ENCODE peak calls at places on chromosomes 16 and 17, in nine cellular contexts. P, D, C, S, L, T, M, F and R are unnamed samples.

GRCh38 chr16:80824623-80825364 is 20.4 kb upstream of the CDYL2 start:
- DNase-seq in L (no peak), D (peak), M (peak), F (no peak), S (no peak), P (peak), C (no peak), T (no peak), R (no peak)

GRCh38 chr17:48871035-48871550 is 21.5 kb upstream of the ATP5MC1 start:
- DNase-seq in L (no peak), D (no peak), M (no peak), C (no peak), F (no peak), T (no peak), S (no peak), P (no peak), R (no peak)

GRCh38 chr17:31787857-31788570 is 71.0 kb downstream of the COPRS start:
- DNase-seq in T (peak), L (no peak), M (peak), C (peak), S (no peak), P (peak), D (peak), F (no peak), R (peak)

GRCh38 chr17:63531022-63531965 is 8.1 kb downstream of the KCNH6 start:
- DNase-seq in D (no peak), M (peak), F (peak), P (no peak), T (no peak), S (no peak), C (no peak), L (peak), R (no peak)

GRCh38 chr17:76497979-76498885 is 3.0 kb downstream of the RHBDF2 start:
- DNase-seq in D (peak), P (peak), C (peak), M (peak), F (peak), S (peak), L (peak), T (peak), R (no peak)

GRCh38 chr17:3685174-3685812 is 10.7 kb downstream of the P2RX5 start:
- DNase-seq in D (no peak), S (no peak), P (no peak), C (no peak), F (peak), M (no peak), L (no peak), T (no peak), R (no peak)

GRCh38 chr16:12260647-12261262 is 284.2 kb downstream of the SNX29 start:
- DNase-seq in T (no peak), C (no peak), P (peak), L (no peak), S (peak), F (no peak), D (peak), M (no peak), R (no peak)

GRCh38 chr16:85746431-85747227 is 4.3 kb downstream of the C16orf74 start:
- DNase-seq in T (no peak), C (no peak), L (no peak), F (no peak), D (peak), S (no peak), M (peak), P (peak), R (no peak)

GRCh38 chr16:74448990-74449389 is 27.7 kb upstream of the CLEC18B start:
- DNase-seq in C (peak), L (no peak), D (peak), P (peak), T (peak), F (peak), M (peak), S (peak), R (no peak)

GRCh38 chr17:19333132-19333440 is 29.4 kb downstream of the B9D1 start:
- DNase-seq in M (no peak), P (no peak), F (no peak), S (no peak), T (no peak), L (no peak), D (no peak), C (no peak), R (no peak)

GRCh38 chr17:32487460-32488176 is 825 bp downstream of the CDK5R1 start:
- DNase-seq in T (no peak), F (peak), L (peak), M (no peak), D (no peak), S (no peak), C (no peak), P (peak), R (no peak)

GRCh38 chr16:1929578-1930337 is 11.5 kb upstream of the HS3ST6 start:
- DNase-seq in C (peak), P (peak), L (peak), M (peak), S (peak), T (peak), F (peak), D (peak), R (peak)

GRCh38 chr16:85365120-85365519 is 248.0 kb upstream of the GSE1 start:
- DNase-seq in M (no peak), P (no peak), S (no peak), L (no peak), T (no peak), D (no peak), F (no peak), C (no peak), R (no peak)

GRCh38 chr16:75267631-75268264 is 16.3 kb upstream of the BCAR1 start:
- DNase-seq in P (peak), D (peak), C (peak), L (peak), F (peak), S (peak), M (no peak), T (no peak), R (no peak)

GRCh38 chr16:76598498-76598897 is 321.3 kb downstream of the CNTNAP4 start:
- DNase-seq in M (no peak), L (no peak), S (no peak), D (no peak), P (no peak), C (no peak), T (no peak), F (no peak), R (no peak)

GRCh38 chr17:36089888-36090836 is at the start of gene CCL3:
- DNase-seq in L (no peak), S (peak), F (no peak), C (no peak), P (peak), T (no peak), M (no peak), D (no peak), R (no peak)

GRCh38 chr17:35088647-35088910 is 25.1 kb upstream of the RFFL start:
- DNase-seq in D (no peak), L (no peak), C (peak), T (no peak), F (no peak), P (no peak), M (no peak), S (no peak), R (no peak)

GRCh38 chr17:42282478-42283080 is 5.7 kb upstream of the STAT5A start:
- DNase-seq in M (no peak), T (no peak), S (no peak), C (peak), F (peak), P (no peak), L (no peak), D (no peak), R (peak)

GRCh38 chr16:26396511-26397235 is 670.1 kb upstream of the C16orf82 start:
- DNase-seq in D (no peak), P (no peak), C (no peak), T (no peak), L (no peak), S (no peak), F (no peak), M (no peak), R (no peak)

GRCh38 chr16:85396879-85397871 is 215.9 kb upstream of the GSE1 start:
- DNase-seq in S (no peak), P (no peak), M (no peak), T (no peak), C (no peak), L (peak), F (peak), D (no peak), R (no peak)

GRCh38 chr17:49603720-49604119 is 28.0 kb downstream of the NXPH3 start:
- DNase-seq in T (no peak), S (no peak), M (peak), P (peak), F (no peak), C (no peak), D (no peak), L (no peak), R (no peak)

GRCh38 chr17:39150795-39151679 is at the start of gene PLXDC1:
- DNase-seq in T (no peak), P (no peak), D (no peak), S (no peak), M (no peak), F (peak), C (no peak), L (no peak), R (no peak)

GRCh38 chr17:2064147-2064489 is 9.2 kb downstream of the HIC1 start:
- DNase-seq in C (no peak), S (no peak), T (no peak), P (no peak), L (no peak), D (no peak), M (no peak), F (no peak), R (no peak)

GRCh38 chr17:2067048-2067452 is 12.1 kb downstream of the HIC1 start:
- DNase-seq in C (no peak), P (peak), F (no peak), S (no peak), L (no peak), M (no peak), D (no peak), T (no peak), R (no peak)

GRCh38 chr17:2064511-2064910 is 9.6 kb downstream of the HIC1 start:
- DNase-seq in P (peak), T (no peak), S (peak), C (no peak), F (peak), D (no peak), M (no peak), L (no peak), R (no peak)

GRCh38 chr17:2063306-2064146 is 8.6 kb downstream of the HIC1 start:
- DNase-seq in S (peak), D (peak), C (no peak), L (no peak), P (peak), M (peak), F (peak), T (no peak), R (no peak)

GRCh38 chr17:2064980-2065785 is 10.3 kb downstream of the HIC1 start:
- DNase-seq in T (no peak), S (no peak), M (peak), D (peak), C (no peak), L (no peak), F (peak), P (peak), R (no peak)
- TF ChIP-seq CTCF in T (no peak), S (no peak), M (peak), D (peak), C (no peak), L (no peak), F (no peak), P (peak), R (no peak)

GRCh38 chr16:23836078-23836403 is 258 bp downstream of the PRKCB start:
- DNase-seq in P (no peak), T (no peak), L (no peak), D (no peak), C (no peak), F (no peak), M (no peak), S (no peak), R (no peak)

GRCh38 chr16:23835390-23836077 is at the start of gene PRKCB:
- DNase-seq in F (peak), M (peak), T (no peak), D (peak), C (peak), S (peak), L (peak), P (peak), R (peak)

GRCh38 chr16:23833960-23834685 is 1.7 kb upstream of the PRKCB start:
- DNase-seq in P (no peak), C (no peak), L (no peak), S (no peak), T (no peak), D (no peak), F (no peak), M (no peak), R (no peak)

GRCh38 chr16:23832882-23833281 is 2.9 kb upstream of the PRKCB start:
- DNase-seq in D (no peak), T (no peak), M (no peak), F (no peak), P (no peak), L (no peak), S (no peak), C (no peak), R (no peak)

DNA sequence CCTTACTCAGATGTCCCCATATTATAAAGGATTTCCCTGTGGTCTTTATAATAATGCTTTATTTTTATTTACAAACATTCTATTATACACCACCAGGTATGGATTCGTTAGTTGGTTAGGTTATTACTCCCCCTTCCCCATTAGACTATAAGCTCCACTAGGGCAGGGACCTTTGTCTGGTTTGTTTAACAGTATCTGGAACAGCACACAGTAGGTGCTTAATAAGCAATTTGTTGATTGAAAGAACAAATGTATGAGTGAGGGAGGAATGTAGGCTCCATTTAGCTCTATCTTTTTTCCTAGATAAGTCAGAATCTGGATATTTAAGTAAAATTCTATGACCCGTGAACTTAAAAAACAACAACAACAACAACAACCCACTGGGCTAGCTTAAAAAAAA is 2.3 kb upstream of the PRKCB start:
- DNase-seq in L (no peak), C (no peak), T (no peak), F (no peak), D (no peak), P (no peak), M (no peak), S (no peak), R (no peak)
- TF ChIP-seq CTCF in L (no peak), C (no peak), T (no peak), F (no peak), D (no peak), P (no peak), M (no peak), S (no peak), R (no peak)

GRCh38 chr17:6648181-6648580 is 3.2 kb downstream of the MED31 start:
- DNase-seq in S (no peak), L (no peak), T (no peak), C (no peak), F (no peak), P (no peak), M (no peak), D (no peak), R (no peak)
- TF ChIP-seq CTCF in S (no peak), L (no peak), T (no peak), C (no peak), F (peak), P (peak), M (peak), D (peak), R (no peak)

DNA sequence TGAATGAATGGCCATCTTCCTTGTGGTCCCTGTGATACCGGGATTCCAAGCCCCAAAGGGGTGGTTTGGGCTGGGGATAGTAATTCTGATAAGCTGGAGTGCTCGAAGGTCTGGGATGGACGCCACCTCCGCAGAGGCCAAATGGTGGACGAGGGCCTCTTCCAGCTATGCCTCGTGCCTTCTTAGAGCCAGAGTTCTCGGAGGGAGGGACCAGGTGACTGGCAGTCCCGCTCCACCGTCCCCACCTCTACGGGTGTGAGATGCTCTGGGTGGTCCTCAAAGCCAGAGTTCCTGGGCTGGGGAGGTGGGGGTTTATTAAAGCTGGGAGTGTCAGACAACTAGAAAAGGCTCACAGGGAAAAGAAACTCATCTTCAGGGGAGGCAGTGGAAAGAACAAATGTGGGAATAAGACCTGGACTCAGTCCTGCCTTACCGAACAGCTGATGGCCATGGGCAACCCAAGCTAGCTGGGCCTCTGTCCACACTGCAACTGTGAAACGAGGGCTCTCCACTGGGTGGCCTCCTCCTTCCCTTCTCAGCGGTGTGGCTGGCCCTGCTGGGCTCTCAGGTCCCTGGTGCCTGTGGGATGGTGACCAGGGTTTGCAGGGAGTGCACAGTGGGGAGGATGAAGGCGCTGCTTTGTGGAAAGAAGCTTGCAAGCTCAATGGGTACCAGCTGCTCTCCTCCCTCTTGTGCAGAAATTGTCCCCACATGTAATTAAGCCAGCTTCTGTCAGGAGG is 75.2 kb downstream of the N4BP1 start:
- DNase-seq in S (no peak), F (peak), C (no peak), M (no peak), L (no peak), T (no peak), P (no peak), D (no peak), R (no peak)
- TF ChIP-seq CTCF in S (no peak), F (no peak), C (no peak), M (no peak), L (no peak), T (no peak), P (no peak), D (no peak), R (no peak)

GRCh38 chr16:48538746-48539484 is 71.1 kb downstream of the N4BP1 start:
- DNase-seq in M (no peak), C (no peak), L (no peak), T (no peak), D (no peak), F (peak), S (no peak), P (no peak), R (no peak)
- TF ChIP-seq CTCF in M (peak), C (no peak), L (no peak), T (no peak), D (peak), F (no peak), S (no peak), P (peak), R (no peak)

GRCh38 chr16:68296291-68296690 is 14.5 kb downstream of the SLC7A6OS start:
- DNase-seq in L (no peak), S (peak), F (no peak), D (no peak), C (no peak), T (no peak), M (no peak), P (no peak), R (no peak)
- TF ChIP-seq CTCF in L (no peak), S (no peak), F (no peak), D (no peak), C (no peak), T (no peak), M (no peak), P (no peak), R (no peak)

GRCh38 chr17:37358830-37359681 is 16.7 kb upstream of the C17orf78 start:
- DNase-seq in T (peak), L (peak), S (peak), D (peak), P (peak), C (peak), F (peak), M (peak), R (peak)
- TF ChIP-seq CTCF in T (no peak), L (peak), S (peak), D (peak), P (peak), C (no peak), F (no peak), M (no peak), R (no peak)

DNA sequence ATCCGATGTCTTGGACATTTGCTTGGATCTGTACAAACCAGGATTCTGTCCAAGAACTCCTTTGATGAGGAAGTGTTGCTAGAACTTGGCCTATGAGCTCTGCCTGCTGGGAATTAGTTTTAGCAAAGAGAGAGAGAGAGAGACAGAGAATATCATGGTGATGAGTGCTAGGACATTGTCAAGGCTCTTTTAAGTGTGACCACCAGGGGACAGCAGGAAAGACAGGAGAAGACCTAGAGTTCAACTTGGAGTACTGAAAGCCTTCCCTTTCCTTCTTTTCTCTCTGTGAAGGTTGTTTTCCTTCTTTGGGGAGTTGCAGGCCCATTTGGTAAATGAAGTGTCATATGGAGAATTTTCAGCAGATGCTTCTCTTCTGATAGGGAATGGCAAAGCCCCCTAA is 389.2 kb upstream of the HSBP1 start:
- DNase-seq in T (no peak), D (no peak), F (no peak), S (no peak), C (no peak), M (no peak), L (no peak), P (no peak), R (no peak)
- TF ChIP-seq CTCF in T (no peak), D (no peak), F (no peak), S (no peak), C (no peak), M (no peak), L (no peak), P (peak), R (no peak)

GRCh38 chr16:72064361-72064894 is 1.4 kb downstream of the HPR start:
- DNase-seq in D (no peak), L (no peak), C (no peak), P (no peak), S (no peak), M (no peak), T (no peak), F (no peak), R (no peak)

GRCh38 chr16:72061564-72061963 is 1.5 kb upstream of the HPR start:
- DNase-seq in S (no peak), T (no peak), C (no peak), L (no peak), M (no peak), D (no peak), P (no peak), F (no peak), R (no peak)

GRCh38 chr16:72072514-72073342 is 9.7 kb downstream of the HPR start:
- DNase-seq in D (no peak), S (peak), C (no peak), L (no peak), P (no peak), M (no peak), F (no peak), T (no peak), R (no peak)

GRCh38 chr16:72068930-72069329 is 5.9 kb downstream of the HPR start:
- DNase-seq in L (no peak), P (no peak), M (no peak), D (peak), F (no peak), T (no peak), S (no peak), C (no peak), R (no peak)

GRCh38 chr16:72066747-72067146 is 3.7 kb downstream of the HPR start:
- DNase-seq in L (no peak), P (peak), S (peak), T (no peak), F (no peak), C (no peak), M (peak), D (peak), R (no peak)
- TF ChIP-seq CTCF in L (peak), P (peak), S (peak), T (peak), F (peak), C (peak), M (peak), D (peak), R (no peak)